ENCODE peak calls at places on chromosomes 6 and 20, in ten cellular contexts. One of them, this sample, is unnamed.

GRCh38 chr6:29665942-29666825 is 9.3 kb downstream of the MOG start:
- DNase-seq in CD4-positive, alpha-beta memory T cell: no peak
- DNase-seq in Kasumi-1: no peak
- DNase-seq in EH: no peak
- DNase-seq in NCI-H1417: no peak
- DNase-seq in activated CD8-positive, alpha-beta memory T cell treated with anti-CD3 and anti-CD28 coated beads, Interleukin-2, amount 10 ng/mL, durations not matched to agents 7 days and 5 days: no peak
- DNase-seq in stimulated activated CD4-positive, alpha-beta T cell treated with anti-CD3 and anti-CD28 coated beads, Interleukin-4, amount 100 ng/mL, for 24 hours: no peak
- DNase-seq in Ammon's horn: no peak
- DNase-seq in activated T-helper 2 cell treated with anti-CD3 and anti-CD28 coated beads, Interferon-gamma antibody, Interleukin-2, Interleukin-4, amounts not matched to agents 10 μg/mL and 5 μg/mL and 100 μg/mL, durations not matched to agents 14 hours and 24 hours and 36 hours: no peak
- DNase-seq in GM03348: no peak
- DNase-seq in this sample: no peak

GRCh38 chr20:2692886-2693285 is 306 bp downstream of the EBF4 start:
- DNase-seq in CD4-positive, alpha-beta memory T cell: no peak
- DNase-seq in Kasumi-1: no peak
- DNase-seq in EH: peak; percentile 15
- DNase-seq in NCI-H1417: peak; percentile 68
- DNase-seq in activated CD8-positive, alpha-beta memory T cell treated with anti-CD3 and anti-CD28 coated beads, Interleukin-2, amount 10 ng/mL, durations not matched to agents 7 days and 5 days: no peak
- DNase-seq in stimulated activated CD4-positive, alpha-beta T cell treated with anti-CD3 and anti-CD28 coated beads, Interleukin-4, amount 100 ng/mL, for 24 hours: no peak
- DNase-seq in Ammon's horn: no peak
- DNase-seq in activated T-helper 2 cell treated with anti-CD3 and anti-CD28 coated beads, Interferon-gamma antibody, Interleukin-2, Interleukin-4, amounts not matched to agents 10 μg/mL and 5 μg/mL and 100 μg/mL, durations not matched to agents 14 hours and 24 hours and 36 hours: no peak
- DNase-seq in GM03348: no peak
- DNase-seq in this sample: no peak

GRCh38 chr6:74651948-74652347 is 553.9 kb downstream of the COL12A1 start:
- DNase-seq in CD4-positive, alpha-beta memory T cell: no peak
- DNase-seq in Kasumi-1: no peak
- DNase-seq in EH: peak; percentile 34
- DNase-seq in NCI-H1417: no peak
- DNase-seq in activated CD8-positive, alpha-beta memory T cell treated with anti-CD3 and anti-CD28 coated beads, Interleukin-2, amount 10 ng/mL, durations not matched to agents 7 days and 5 days: no peak
- DNase-seq in stimulated activated CD4-positive, alpha-beta T cell treated with anti-CD3 and anti-CD28 coated beads, Interleukin-4, amount 100 ng/mL, for 24 hours: no peak
- DNase-seq in Ammon's horn: no peak
- DNase-seq in activated T-helper 2 cell treated with anti-CD3 and anti-CD28 coated beads, Interferon-gamma antibody, Interleukin-2, Interleukin-4, amounts not matched to agents 10 μg/mL and 5 μg/mL and 100 μg/mL, durations not matched to agents 14 hours and 24 hours and 36 hours: no peak
- DNase-seq in GM03348: peak; percentile 18
- DNase-seq in this sample: no peak

GRCh38 chr6:113903666-113904330 is 46.7 kb downstream of the MARCKS start:
- DNase-seq in CD4-positive, alpha-beta memory T cell: no peak
- DNase-seq in Kasumi-1: no peak
- DNase-seq in EH: peak; percentile 91
- DNase-seq in NCI-H1417: no peak
- DNase-seq in activated CD8-positive, alpha-beta memory T cell treated with anti-CD3 and anti-CD28 coated beads, Interleukin-2, amount 10 ng/mL, durations not matched to agents 7 days and 5 days: no peak
- DNase-seq in stimulated activated CD4-positive, alpha-beta T cell treated with anti-CD3 and anti-CD28 coated beads, Interleukin-4, amount 100 ng/mL, for 24 hours: no peak
- DNase-seq in Ammon's horn: no peak
- DNase-seq in activated T-helper 2 cell treated with anti-CD3 and anti-CD28 coated beads, Interferon-gamma antibody, Interleukin-2, Interleukin-4, amounts not matched to agents 10 μg/mL and 5 μg/mL and 100 μg/mL, durations not matched to agents 14 hours and 24 hours and 36 hours: no peak
- DNase-seq in GM03348: peak; percentile 17
- DNase-seq in this sample: no peak

GRCh38 chr20:25989196-25989595 is 292.5 kb upstream of the ZNF337 start:
- DNase-seq in CD4-positive, alpha-beta memory T cell: no peak
- DNase-seq in Kasumi-1: no peak
- DNase-seq in EH: no peak
- DNase-seq in NCI-H1417: no peak
- DNase-seq in activated CD8-positive, alpha-beta memory T cell treated with anti-CD3 and anti-CD28 coated beads, Interleukin-2, amount 10 ng/mL, durations not matched to agents 7 days and 5 days: no peak
- DNase-seq in stimulated activated CD4-positive, alpha-beta T cell treated with anti-CD3 and anti-CD28 coated beads, Interleukin-4, amount 100 ng/mL, for 24 hours: no peak
- DNase-seq in Ammon's horn: no peak
- DNase-seq in activated T-helper 2 cell treated with anti-CD3 and anti-CD28 coated beads, Interferon-gamma antibody, Interleukin-2, Interleukin-4, amounts not matched to agents 10 μg/mL and 5 μg/mL and 100 μg/mL, durations not matched to agents 14 hours and 24 hours and 36 hours: no peak
- DNase-seq in GM03348: no peak
- DNase-seq in this sample: no peak

GRCh38 chr20:4076671-4077070 is 61.3 kb upstream of the RNF24 start:
- DNase-seq in CD4-positive, alpha-beta memory T cell: no peak
- DNase-seq in Kasumi-1: no peak
- DNase-seq in EH: peak; percentile 87
- DNase-seq in NCI-H1417: no peak
- DNase-seq in activated CD8-positive, alpha-beta memory T cell treated with anti-CD3 and anti-CD28 coated beads, Interleukin-2, amount 10 ng/mL, durations not matched to agents 7 days and 5 days: no peak
- DNase-seq in stimulated activated CD4-positive, alpha-beta T cell treated with anti-CD3 and anti-CD28 coated beads, Interleukin-4, amount 100 ng/mL, for 24 hours: no peak
- DNase-seq in Ammon's horn: no peak
- DNase-seq in activated T-helper 2 cell treated with anti-CD3 and anti-CD28 coated beads, Interferon-gamma antibody, Interleukin-2, Interleukin-4, amounts not matched to agents 10 μg/mL and 5 μg/mL and 100 μg/mL, durations not matched to agents 14 hours and 24 hours and 36 hours: no peak
- DNase-seq in GM03348: peak; percentile 60
- DNase-seq in this sample: no peak

GRCh38 chr6:16420715-16421461 is 182.5 kb downstream of the GMPR start:
- DNase-seq in CD4-positive, alpha-beta memory T cell: peak; percentile 81
- DNase-seq in Kasumi-1: no peak
- DNase-seq in EH: peak; percentile 89
- DNase-seq in NCI-H1417: no peak
- DNase-seq in activated CD8-positive, alpha-beta memory T cell treated with anti-CD3 and anti-CD28 coated beads, Interleukin-2, amount 10 ng/mL, durations not matched to agents 7 days and 5 days: peak; percentile 65
- DNase-seq in stimulated activated CD4-positive, alpha-beta T cell treated with anti-CD3 and anti-CD28 coated beads, Interleukin-4, amount 100 ng/mL, for 24 hours: peak; percentile 71
- DNase-seq in Ammon's horn: no peak
- DNase-seq in activated T-helper 2 cell treated with anti-CD3 and anti-CD28 coated beads, Interferon-gamma antibody, Interleukin-2, Interleukin-4, amounts not matched to agents 10 μg/mL and 5 μg/mL and 100 μg/mL, durations not matched to agents 14 hours and 24 hours and 36 hours: peak; percentile 48
- DNase-seq in GM03348: peak; percentile 66
- DNase-seq in this sample: no peak

GRCh38 chr20:20731945-20732296 is 19.5 kb upstream of the RALGAPA2 start:
- DNase-seq in CD4-positive, alpha-beta memory T cell: no peak
- DNase-seq in Kasumi-1: no peak
- DNase-seq in EH: no peak
- DNase-seq in NCI-H1417: no peak
- DNase-seq in activated CD8-positive, alpha-beta memory T cell treated with anti-CD3 and anti-CD28 coated beads, Interleukin-2, amount 10 ng/mL, durations not matched to agents 7 days and 5 days: no peak
- DNase-seq in stimulated activated CD4-positive, alpha-beta T cell treated with anti-CD3 and anti-CD28 coated beads, Interleukin-4, amount 100 ng/mL, for 24 hours: no peak
- DNase-seq in Ammon's horn: no peak
- DNase-seq in activated T-helper 2 cell treated with anti-CD3 and anti-CD28 coated beads, Interferon-gamma antibody, Interleukin-2, Interleukin-4, amounts not matched to agents 10 μg/mL and 5 μg/mL and 100 μg/mL, durations not matched to agents 14 hours and 24 hours and 36 hours: no peak
- DNase-seq in GM03348: no peak
- DNase-seq in this sample: peak; percentile 57

GRCh38 chr20:60851826-60852704 is 400.0 kb upstream of the CDH4 start:
- DNase-seq in CD4-positive, alpha-beta memory T cell: no peak
- DNase-seq in Kasumi-1: no peak
- DNase-seq in EH: no peak
- DNase-seq in NCI-H1417: peak; percentile 71
- DNase-seq in activated CD8-positive, alpha-beta memory T cell treated with anti-CD3 and anti-CD28 coated beads, Interleukin-2, amount 10 ng/mL, durations not matched to agents 7 days and 5 days: no peak
- DNase-seq in stimulated activated CD4-positive, alpha-beta T cell treated with anti-CD3 and anti-CD28 coated beads, Interleukin-4, amount 100 ng/mL, for 24 hours: no peak
- DNase-seq in Ammon's horn: peak; percentile 8
- DNase-seq in activated T-helper 2 cell treated with anti-CD3 and anti-CD28 coated beads, Interferon-gamma antibody, Interleukin-2, Interleukin-4, amounts not matched to agents 10 μg/mL and 5 μg/mL and 100 μg/mL, durations not matched to agents 14 hours and 24 hours and 36 hours: no peak
- DNase-seq in GM03348: no peak
- DNase-seq in this sample: no peak

GRCh38 chr6:151276112-151276745 is 36.5 kb downstream of the AKAP12 start:
- DNase-seq in CD4-positive, alpha-beta memory T cell: no peak
- DNase-seq in Kasumi-1: no peak
- DNase-seq in EH: peak; percentile 95
- DNase-seq in NCI-H1417: no peak
- DNase-seq in activated CD8-positive, alpha-beta memory T cell treated with anti-CD3 and anti-CD28 coated beads, Interleukin-2, amount 10 ng/mL, durations not matched to agents 7 days and 5 days: no peak
- DNase-seq in stimulated activated CD4-positive, alpha-beta T cell treated with anti-CD3 and anti-CD28 coated beads, Interleukin-4, amount 100 ng/mL, for 24 hours: no peak
- DNase-seq in Ammon's horn: peak; percentile 8
- DNase-seq in activated T-helper 2 cell treated with anti-CD3 and anti-CD28 coated beads, Interferon-gamma antibody, Interleukin-2, Interleukin-4, amounts not matched to agents 10 μg/mL and 5 μg/mL and 100 μg/mL, durations not matched to agents 14 hours and 24 hours and 36 hours: no peak
- DNase-seq in GM03348: peak; percentile 80
- DNase-seq in this sample: no peak

GRCh38 chr6:81476881-81477280 is 275.6 kb downstream of the TENT5A start:
- DNase-seq in CD4-positive, alpha-beta memory T cell: no peak
- DNase-seq in Kasumi-1: no peak
- DNase-seq in EH: peak; percentile 82
- DNase-seq in NCI-H1417: no peak
- DNase-seq in activated CD8-positive, alpha-beta memory T cell treated with anti-CD3 and anti-CD28 coated beads, Interleukin-2, amount 10 ng/mL, durations not matched to agents 7 days and 5 days: no peak
- DNase-seq in stimulated activated CD4-positive, alpha-beta T cell treated with anti-CD3 and anti-CD28 coated beads, Interleukin-4, amount 100 ng/mL, for 24 hours: no peak
- DNase-seq in Ammon's horn: no peak
- DNase-seq in activated T-helper 2 cell treated with anti-CD3 and anti-CD28 coated beads, Interferon-gamma antibody, Interleukin-2, Interleukin-4, amounts not matched to agents 10 μg/mL and 5 μg/mL and 100 μg/mL, durations not matched to agents 14 hours and 24 hours and 36 hours: no peak
- DNase-seq in GM03348: peak; percentile 23
- DNase-seq in this sample: no peak

GRCh38 chr20:31542201-31542842 is 28.1 kb downstream of the HM13 start:
- DNase-seq in CD4-positive, alpha-beta memory T cell: no peak
- DNase-seq in Kasumi-1: no peak
- DNase-seq in EH: peak; percentile 83
- DNase-seq in NCI-H1417: no peak
- DNase-seq in activated CD8-positive, alpha-beta memory T cell treated with anti-CD3 and anti-CD28 coated beads, Interleukin-2, amount 10 ng/mL, durations not matched to agents 7 days and 5 days: peak; percentile 62
- DNase-seq in stimulated activated CD4-positive, alpha-beta T cell treated with anti-CD3 and anti-CD28 coated beads, Interleukin-4, amount 100 ng/mL, for 24 hours: no peak
- DNase-seq in Ammon's horn: no peak
- DNase-seq in activated T-helper 2 cell treated with anti-CD3 and anti-CD28 coated beads, Interferon-gamma antibody, Interleukin-2, Interleukin-4, amounts not matched to agents 10 μg/mL and 5 μg/mL and 100 μg/mL, durations not matched to agents 14 hours and 24 hours and 36 hours: no peak
- DNase-seq in GM03348: peak; percentile 49
- DNase-seq in this sample: no peak

GRCh38 chr20:64189530-64189966 is 25.3 kb downstream of the MYT1 start:
- DNase-seq in CD4-positive, alpha-beta memory T cell: no peak
- DNase-seq in Kasumi-1: no peak
- DNase-seq in EH: no peak
- DNase-seq in NCI-H1417: no peak
- DNase-seq in activated CD8-positive, alpha-beta memory T cell treated with anti-CD3 and anti-CD28 coated beads, Interleukin-2, amount 10 ng/mL, durations not matched to agents 7 days and 5 days: no peak
- DNase-seq in stimulated activated CD4-positive, alpha-beta T cell treated with anti-CD3 and anti-CD28 coated beads, Interleukin-4, amount 100 ng/mL, for 24 hours: no peak
- DNase-seq in Ammon's horn: no peak
- DNase-seq in activated T-helper 2 cell treated with anti-CD3 and anti-CD28 coated beads, Interferon-gamma antibody, Interleukin-2, Interleukin-4, amounts not matched to agents 10 μg/mL and 5 μg/mL and 100 μg/mL, durations not matched to agents 14 hours and 24 hours and 36 hours: no peak
- DNase-seq in GM03348: no peak
- DNase-seq in this sample: no peak

GRCh38 chr6:15299430-15300131 is 53.7 kb downstream of the JARID2 start:
- DNase-seq in CD4-positive, alpha-beta memory T cell: no peak
- DNase-seq in Kasumi-1: peak; percentile 98
- DNase-seq in EH: peak; percentile 70
- DNase-seq in NCI-H1417: no peak
- DNase-seq in activated CD8-positive, alpha-beta memory T cell treated with anti-CD3 and anti-CD28 coated beads, Interleukin-2, amount 10 ng/mL, durations not matched to agents 7 days and 5 days: peak; percentile 90
- DNase-seq in stimulated activated CD4-positive, alpha-beta T cell treated with anti-CD3 and anti-CD28 coated beads, Interleukin-4, amount 100 ng/mL, for 24 hours: no peak
- DNase-seq in Ammon's horn: peak; percentile 63
- DNase-seq in activated T-helper 2 cell treated with anti-CD3 and anti-CD28 coated beads, Interferon-gamma antibody, Interleukin-2, Interleukin-4, amounts not matched to agents 10 μg/mL and 5 μg/mL and 100 μg/mL, durations not matched to agents 14 hours and 24 hours and 36 hours: peak; percentile 46
- DNase-seq in GM03348: peak; percentile 34
- DNase-seq in this sample: peak; percentile 88

GRCh38 chr6:73511796-73512195 is 9.0 kb downstream of the EEF1A1 start:
- DNase-seq in CD4-positive, alpha-beta memory T cell: no peak
- DNase-seq in Kasumi-1: no peak
- DNase-seq in EH: peak; percentile 13
- DNase-seq in NCI-H1417: no peak
- DNase-seq in activated CD8-positive, alpha-beta memory T cell treated with anti-CD3 and anti-CD28 coated beads, Interleukin-2, amount 10 ng/mL, durations not matched to agents 7 days and 5 days: no peak
- DNase-seq in stimulated activated CD4-positive, alpha-beta T cell treated with anti-CD3 and anti-CD28 coated beads, Interleukin-4, amount 100 ng/mL, for 24 hours: no peak
- DNase-seq in Ammon's horn: no peak
- DNase-seq in activated T-helper 2 cell treated with anti-CD3 and anti-CD28 coated beads, Interferon-gamma antibody, Interleukin-2, Interleukin-4, amounts not matched to agents 10 μg/mL and 5 μg/mL and 100 μg/mL, durations not matched to agents 14 hours and 24 hours and 36 hours: no peak
- DNase-seq in GM03348: no peak
- DNase-seq in this sample: no peak

GRCh38 chr6:159679091-159680077 is 13.7 kb downstream of the SOD2 start:
- DNase-seq in CD4-positive, alpha-beta memory T cell: no peak
- DNase-seq in Kasumi-1: no peak
- DNase-seq in EH: peak; percentile 69
- DNase-seq in NCI-H1417: no peak
- DNase-seq in activated CD8-positive, alpha-beta memory T cell treated with anti-CD3 and anti-CD28 coated beads, Interleukin-2, amount 10 ng/mL, durations not matched to agents 7 days and 5 days: no peak
- DNase-seq in stimulated activated CD4-positive, alpha-beta T cell treated with anti-CD3 and anti-CD28 coated beads, Interleukin-4, amount 100 ng/mL, for 24 hours: peak; percentile 36
- DNase-seq in Ammon's horn: no peak
- DNase-seq in activated T-helper 2 cell treated with anti-CD3 and anti-CD28 coated beads, Interferon-gamma antibody, Interleukin-2, Interleukin-4, amounts not matched to agents 10 μg/mL and 5 μg/mL and 100 μg/mL, durations not matched to agents 14 hours and 24 hours and 36 hours: no peak
- DNase-seq in GM03348: peak; percentile 16
- DNase-seq in this sample: no peak

GRCh38 chr20:36093025-36093803 is 61.3 kb upstream of the EPB41L1 start:
- DNase-seq in CD4-positive, alpha-beta memory T cell: peak; percentile 45
- DNase-seq in Kasumi-1: no peak
- DNase-seq in EH: peak; percentile 36
- DNase-seq in NCI-H1417: peak; percentile 75
- DNase-seq in activated CD8-positive, alpha-beta memory T cell treated with anti-CD3 and anti-CD28 coated beads, Interleukin-2, amount 10 ng/mL, durations not matched to agents 7 days and 5 days: peak; percentile 51
- DNase-seq in stimulated activated CD4-positive, alpha-beta T cell treated with anti-CD3 and anti-CD28 coated beads, Interleukin-4, amount 100 ng/mL, for 24 hours: peak; percentile 45
- DNase-seq in Ammon's horn: no peak
- DNase-seq in activated T-helper 2 cell treated with anti-CD3 and anti-CD28 coated beads, Interferon-gamma antibody, Interleukin-2, Interleukin-4, amounts not matched to agents 10 μg/mL and 5 μg/mL and 100 μg/mL, durations not matched to agents 14 hours and 24 hours and 36 hours: peak; percentile 10
- DNase-seq in GM03348: peak; percentile 41
- DNase-seq in this sample: peak; percentile 25

GRCh38 chr6:154448448-154449096 is 61.9 kb downstream of the CNKSR3 start:
- DNase-seq in CD4-positive, alpha-beta memory T cell: no peak
- DNase-seq in Kasumi-1: no peak
- DNase-seq in EH: peak; percentile 88
- DNase-seq in NCI-H1417: peak; percentile 80
- DNase-seq in activated CD8-positive, alpha-beta memory T cell treated with anti-CD3 and anti-CD28 coated beads, Interleukin-2, amount 10 ng/mL, durations not matched to agents 7 days and 5 days: no peak
- DNase-seq in stimulated activated CD4-positive, alpha-beta T cell treated with anti-CD3 and anti-CD28 coated beads, Interleukin-4, amount 100 ng/mL, for 24 hours: no peak
- DNase-seq in Ammon's horn: peak; percentile 35
- DNase-seq in activated T-helper 2 cell treated with anti-CD3 and anti-CD28 coated beads, Interferon-gamma antibody, Interleukin-2, Interleukin-4, amounts not matched to agents 10 μg/mL and 5 μg/mL and 100 μg/mL, durations not matched to agents 14 hours and 24 hours and 36 hours: no peak
- DNase-seq in GM03348: peak; percentile 77
- DNase-seq in this sample: no peak

GRCh38 chr20:2815242-2815900 is 584 bp downstream of the C20orf141 start:
- DNase-seq in CD4-positive, alpha-beta memory T cell: no peak
- DNase-seq in Kasumi-1: no peak
- DNase-seq in EH: no peak
- DNase-seq in NCI-H1417: no peak
- DNase-seq in activated CD8-positive, alpha-beta memory T cell treated with anti-CD3 and anti-CD28 coated beads, Interleukin-2, amount 10 ng/mL, durations not matched to agents 7 days and 5 days: peak; percentile 32
- DNase-seq in stimulated activated CD4-positive, alpha-beta T cell treated with anti-CD3 and anti-CD28 coated beads, Interleukin-4, amount 100 ng/mL, for 24 hours: no peak
- DNase-seq in Ammon's horn: no peak
- DNase-seq in activated T-helper 2 cell treated with anti-CD3 and anti-CD28 coated beads, Interferon-gamma antibody, Interleukin-2, Interleukin-4, amounts not matched to agents 10 μg/mL and 5 μg/mL and 100 μg/mL, durations not matched to agents 14 hours and 24 hours and 36 hours: no peak
- DNase-seq in GM03348: no peak
- DNase-seq in this sample: no peak

GRCh38 chr20:24634855-24635254 is 165.4 kb downstream of the SYNDIG1 start:
- DNase-seq in CD4-positive, alpha-beta memory T cell: no peak
- DNase-seq in Kasumi-1: no peak
- DNase-seq in EH: peak; percentile 95
- DNase-seq in NCI-H1417: peak; percentile 11
- DNase-seq in activated CD8-positive, alpha-beta memory T cell treated with anti-CD3 and anti-CD28 coated beads, Interleukin-2, amount 10 ng/mL, durations not matched to agents 7 days and 5 days: no peak
- DNase-seq in stimulated activated CD4-positive, alpha-beta T cell treated with anti-CD3 and anti-CD28 coated beads, Interleukin-4, amount 100 ng/mL, for 24 hours: no peak
- DNase-seq in Ammon's horn: peak; percentile 86
- DNase-seq in activated T-helper 2 cell treated with anti-CD3 and anti-CD28 coated beads, Interferon-gamma antibody, Interleukin-2, Interleukin-4, amounts not matched to agents 10 μg/mL and 5 μg/mL and 100 μg/mL, durations not matched to agents 14 hours and 24 hours and 36 hours: no peak
- DNase-seq in GM03348: peak; percentile 93
- DNase-seq in this sample: peak; percentile 14

GRCh38 chr6:24583463-24584389 is 62.3 kb downstream of the KIAA0319 start:
- DNase-seq in CD4-positive, alpha-beta memory T cell: peak; percentile 62
- DNase-seq in Kasumi-1: peak; percentile 78
- DNase-seq in EH: peak; percentile 66
- DNase-seq in NCI-H1417: peak; percentile 98
- DNase-seq in activated CD8-positive, alpha-beta memory T cell treated with anti-CD3 and anti-CD28 coated beads, Interleukin-2, amount 10 ng/mL, durations not matched to agents 7 days and 5 days: peak; percentile 84
- DNase-seq in stimulated activated CD4-positive, alpha-beta T cell treated with anti-CD3 and anti-CD28 coated beads, Interleukin-4, amount 100 ng/mL, for 24 hours: peak; percentile 79
- DNase-seq in Ammon's horn: peak; percentile 85
- DNase-seq in activated T-helper 2 cell treated with anti-CD3 and anti-CD28 coated beads, Interferon-gamma antibody, Interleukin-2, Interleukin-4, amounts not matched to agents 10 μg/mL and 5 μg/mL and 100 μg/mL, durations not matched to agents 14 hours and 24 hours and 36 hours: peak; percentile 50
- DNase-seq in GM03348: peak; percentile 68
- DNase-seq in this sample: peak; percentile 63

GRCh38 chr20:36092424-36093024 is 62.0 kb upstream of the EPB41L1 start:
- DNase-seq in CD4-positive, alpha-beta memory T cell: peak; percentile 30
- DNase-seq in Kasumi-1: no peak
- DNase-seq in EH: peak; percentile 28
- DNase-seq in NCI-H1417: peak; percentile 75
- DNase-seq in activated CD8-positive, alpha-beta memory T cell treated with anti-CD3 and anti-CD28 coated beads, Interleukin-2, amount 10 ng/mL, durations not matched to agents 7 days and 5 days: no peak
- DNase-seq in stimulated activated CD4-positive, alpha-beta T cell treated with anti-CD3 and anti-CD28 coated beads, Interleukin-4, amount 100 ng/mL, for 24 hours: no peak
- DNase-seq in Ammon's horn: no peak
- DNase-seq in activated T-helper 2 cell treated with anti-CD3 and anti-CD28 coated beads, Interferon-gamma antibody, Interleukin-2, Interleukin-4, amounts not matched to agents 10 μg/mL and 5 μg/mL and 100 μg/mL, durations not matched to agents 14 hours and 24 hours and 36 hours: no peak
- DNase-seq in GM03348: peak; percentile 70
- DNase-seq in this sample: no peak

GRCh38 chr20:63753381-63753780 is 13.8 kb downstream of the SLC2A4RG start:
- DNase-seq in CD4-positive, alpha-beta memory T cell: no peak
- DNase-seq in Kasumi-1: no peak
- DNase-seq in EH: no peak
- DNase-seq in NCI-H1417: no peak
- DNase-seq in activated CD8-positive, alpha-beta memory T cell treated with anti-CD3 and anti-CD28 coated beads, Interleukin-2, amount 10 ng/mL, durations not matched to agents 7 days and 5 days: no peak
- DNase-seq in stimulated activated CD4-positive, alpha-beta T cell treated with anti-CD3 and anti-CD28 coated beads, Interleukin-4, amount 100 ng/mL, for 24 hours: no peak
- DNase-seq in Ammon's horn: no peak
- DNase-seq in activated T-helper 2 cell treated with anti-CD3 and anti-CD28 coated beads, Interferon-gamma antibody, Interleukin-2, Interleukin-4, amounts not matched to agents 10 μg/mL and 5 μg/mL and 100 μg/mL, durations not matched to agents 14 hours and 24 hours and 36 hours: no peak
- DNase-seq in GM03348: no peak
- DNase-seq in this sample: no peak